ENCODE peak calls at places on chromosomes 16 and 17, in four cellular contexts. One of them, this sample, is unnamed.

GRCh38 chr16:61937646-61938045 is 98.6 kb downstream of the CDH8 start:
- DNase-seq in GM12865: no peak
- DNase-seq in tibial artery: no peak
- DNase-seq in cardiac muscle cell: no peak
- DNase-seq in this sample: no peak

GRCh38 chr17:9151091-9151490 is 129.8 kb downstream of the NTN1 start:
- DNase-seq in tibial artery: no peak
- DNase-seq in cardiac muscle cell: no peak
- DNase-seq in GM12865: no peak
- DNase-seq in this sample: peak

GRCh38 chr17:41484920-41485904 is 4.3 kb upstream of the KRT35 start:
- DNase-seq in GM12865: no peak
- DNase-seq in tibial artery: no peak
- DNase-seq in cardiac muscle cell: no peak
- DNase-seq in this sample: no peak

GRCh38 chr16:9159839-9160550 is 68.6 kb downstream of the HAPSTR1 start:
- DNase-seq in cardiac muscle cell: peak
- DNase-seq in GM12865: peak
- DNase-seq in tibial artery: peak
- DNase-seq in this sample: peak

GRCh38 chr17:81030726-81031570 is 4.0 kb upstream of the BAIAP2 start:
- DNase-seq in GM12865: no peak
- DNase-seq in cardiac muscle cell: peak
- DNase-seq in tibial artery: peak
- DNase-seq in this sample: no peak

GRCh38 chr17:72826602-72827001 is 265.9 kb downstream of the SLC39A11 start:
- DNase-seq in cardiac muscle cell: no peak
- DNase-seq in GM12865: no peak
- DNase-seq in tibial artery: no peak
- DNase-seq in this sample: no peak

GRCh38 chr16:78706637-78707036 is 607.2 kb downstream of the WWOX start:
- DNase-seq in tibial artery: no peak
- DNase-seq in cardiac muscle cell: no peak
- DNase-seq in GM12865: no peak
- DNase-seq in this sample: no peak

GRCh38 chr17:4327638-4328037 is 38.8 kb downstream of the UBE2G1 start:
- DNase-seq in GM12865: no peak
- DNase-seq in cardiac muscle cell: no peak
- DNase-seq in tibial artery: no peak
- DNase-seq in this sample: no peak

GRCh38 chr16:21169249-21169981 is 10.9 kb downstream of the LDAF1 start:
- DNase-seq in GM12865: no peak
- DNase-seq in cardiac muscle cell: no peak
- DNase-seq in tibial artery: no peak
- DNase-seq in this sample: no peak

GRCh38 chr17:62995377-62995885 is 29.4 kb downstream of the TANC2 start:
- DNase-seq in tibial artery: no peak
- DNase-seq in GM12865: peak
- DNase-seq in cardiac muscle cell: peak
- DNase-seq in this sample: peak

GRCh38 chr17:45430738-45431530 is 1.7 kb downstream of the ARHGAP27 start:
- DNase-seq in cardiac muscle cell: peak
- DNase-seq in tibial artery: no peak
- DNase-seq in GM12865: peak
- DNase-seq in this sample: no peak
- H3K4me3 ChIP-seq in cardiac muscle cell: peak
- H3K4me3 ChIP-seq in tibial artery: peak
- H3K4me3 ChIP-seq in GM12865: peak
- H3K4me3 ChIP-seq in this sample: peak

GRCh38 chr17:57662644-57663308 is 82.3 kb downstream of the CCDC182 start:
- DNase-seq in cardiac muscle cell: peak
- DNase-seq in GM12865: peak
- DNase-seq in tibial artery: peak
- DNase-seq in this sample: no peak

GRCh38 chr17:57665696-57666095 is 79.4 kb downstream of the CCDC182 start:
- DNase-seq in cardiac muscle cell: no peak
- DNase-seq in GM12865: no peak
- DNase-seq in tibial artery: no peak
- DNase-seq in this sample: no peak

GRCh38 chr17:57665128-57665527 is 80.0 kb downstream of the CCDC182 start:
- DNase-seq in cardiac muscle cell: no peak
- DNase-seq in tibial artery: no peak
- DNase-seq in GM12865: no peak
- DNase-seq in this sample: peak

GRCh38 chr17:57663326-57664070 is 81.6 kb downstream of the CCDC182 start:
- DNase-seq in cardiac muscle cell: no peak
- DNase-seq in GM12865: no peak
- DNase-seq in tibial artery: no peak
- DNase-seq in this sample: no peak

DNA sequence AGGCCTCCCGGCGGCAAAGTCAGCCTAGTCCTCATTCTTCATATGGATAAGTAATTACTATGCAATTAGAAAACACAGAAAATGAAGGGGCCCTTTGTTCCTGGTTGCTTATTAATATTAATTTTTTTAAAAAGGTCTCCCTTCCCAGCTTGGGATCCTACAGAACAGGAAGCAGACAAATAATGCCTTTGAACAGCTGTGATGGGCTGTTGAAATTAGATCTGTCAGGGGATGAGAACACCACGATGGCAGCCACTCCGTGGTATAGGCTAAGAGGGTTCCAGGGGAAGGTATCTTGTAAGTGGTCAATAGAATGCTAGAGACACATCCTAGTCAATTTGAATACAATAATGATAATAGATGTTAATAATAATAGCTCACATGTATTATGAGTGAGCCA is 83.1 kb downstream of the CCDC182 start:
- DNase-seq in tibial artery: no peak
- DNase-seq in cardiac muscle cell: no peak
- DNase-seq in GM12865: no peak
- DNase-seq in this sample: no peak
- H3K4me3 ChIP-seq in tibial artery: no peak
- H3K4me3 ChIP-seq in cardiac muscle cell: no peak
- H3K4me3 ChIP-seq in GM12865: no peak
- H3K4me3 ChIP-seq in this sample: no peak

DNA sequence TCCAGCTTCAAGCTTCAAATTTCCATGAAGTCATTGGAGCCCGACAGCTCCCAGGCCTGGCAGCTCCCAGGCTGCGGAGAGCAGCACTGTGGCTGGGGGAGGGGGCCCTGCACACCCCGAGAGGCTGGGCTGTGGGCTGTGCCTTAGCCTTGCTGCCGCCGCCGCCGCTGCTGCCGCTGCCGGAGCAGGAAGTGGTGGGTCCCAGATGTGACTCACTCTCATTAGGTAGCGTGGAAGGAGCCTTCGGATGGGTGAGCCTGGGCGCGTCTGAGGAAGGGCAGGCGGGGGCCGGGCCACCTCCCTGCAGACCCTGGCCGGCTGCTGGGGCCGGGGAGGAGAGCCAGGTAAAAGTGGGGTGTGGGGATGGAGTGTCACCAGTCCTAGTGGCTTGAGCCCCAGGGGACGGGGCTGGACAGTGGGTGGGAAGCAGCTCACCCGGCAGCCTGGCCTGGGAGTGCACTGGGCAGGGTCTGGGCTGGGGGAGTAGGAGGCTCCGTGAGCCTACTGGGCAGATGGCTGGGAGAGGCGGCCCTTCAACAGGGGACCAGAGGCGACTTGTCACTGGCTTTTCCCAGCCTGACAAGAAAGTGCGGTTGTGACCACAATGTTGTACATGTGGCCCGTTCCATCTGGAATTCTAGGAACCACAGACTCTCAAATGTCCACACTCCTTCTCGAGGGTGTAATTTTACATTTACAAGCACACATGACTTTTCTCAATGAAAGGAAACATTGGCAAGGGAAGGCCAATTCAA is at the start of gene ADCY7:
- DNase-seq in GM12865: peak
- DNase-seq in tibial artery: peak
- DNase-seq in cardiac muscle cell: peak
- DNase-seq in this sample: no peak
- H3K4me3 ChIP-seq in GM12865: peak
- H3K4me3 ChIP-seq in tibial artery: peak
- H3K4me3 ChIP-seq in cardiac muscle cell: no peak
- H3K4me3 ChIP-seq in this sample: no peak

DNA sequence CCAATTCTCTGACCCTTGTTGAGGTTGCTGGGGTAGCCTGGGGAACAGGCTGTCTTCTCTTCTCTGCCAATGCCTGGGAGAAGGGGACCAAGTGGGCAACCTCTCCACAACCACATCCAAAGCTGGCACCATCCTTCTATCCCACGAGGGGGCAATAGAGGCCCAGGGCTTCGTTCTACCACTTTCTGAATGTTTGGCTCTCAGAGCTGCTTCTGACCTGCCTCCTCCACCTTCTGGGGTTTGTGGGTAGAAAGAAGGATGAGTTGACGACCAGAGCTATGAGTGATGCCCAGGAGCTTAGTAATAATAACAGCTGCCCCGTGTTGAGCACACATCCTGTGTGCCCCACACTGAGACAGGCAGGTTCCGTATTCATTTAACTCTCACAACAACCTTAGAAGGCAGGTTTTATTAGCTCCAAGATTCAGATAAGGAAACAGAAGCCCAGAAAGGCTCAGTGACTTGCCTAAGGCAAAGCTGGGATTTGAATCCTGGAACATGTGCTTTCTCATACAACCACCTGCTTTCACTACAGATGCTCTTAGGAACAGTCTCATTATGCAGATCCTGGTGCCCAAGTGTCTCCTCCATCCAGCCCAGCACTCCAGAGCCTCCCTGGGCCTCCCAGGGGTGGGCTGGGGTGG is 11.1 kb downstream of the TSPOAP1 start:
- DNase-seq in cardiac muscle cell: peak
- DNase-seq in tibial artery: peak
- DNase-seq in GM12865: peak
- DNase-seq in this sample: peak
- H3K4me3 ChIP-seq in cardiac muscle cell: no peak
- H3K4me3 ChIP-seq in tibial artery: no peak
- H3K4me3 ChIP-seq in GM12865: no peak
- H3K4me3 ChIP-seq in this sample: no peak

GRCh38 chr16:84593825-84594724 is 23.8 kb downstream of the COTL1 start:
- DNase-seq in tibial artery: no peak
- DNase-seq in cardiac muscle cell: peak
- DNase-seq in GM12865: peak
- DNase-seq in this sample: no peak
- H3K4me3 ChIP-seq in tibial artery: no peak
- H3K4me3 ChIP-seq in cardiac muscle cell: no peak
- H3K4me3 ChIP-seq in GM12865: peak
- H3K4me3 ChIP-seq in this sample: no peak